ENCODE peak calls at places on chromosomes 16 and 17, in four cellular contexts. E is neural progenitor cell, O is MM.1S, Q is hepatocyte. Z is an unnamed sample.

GRCh38 chr17:18970582-18971480 is 18.9 kb downstream of the SLC5A10 start:
- DNase-seq in O (no peak), Q (no peak), E (no peak), Z (no peak)

GRCh38 chr17:2474371-2474770 is 37.3 kb downstream of the METTL16 start:
- DNase-seq in O (no peak), Q (no peak), E (no peak), Z (no peak)

GRCh38 chr16:57809276-57809793 is 7.0 kb upstream of the KIFC3 start:
- DNase-seq in Q (no peak), E (no peak), O (no peak), Z (no peak)

GRCh38 chr17:12985431-12986285 is 32.2 kb downstream of the ELAC2 start:
- DNase-seq in E (no peak), Q (no peak), O (no peak), Z (no peak)

GRCh38 chr16:89887243-89887642 is 13.9 kb downstream of the TCF25 start:
- DNase-seq in Q (no peak), O (no peak), E (no peak), Z (no peak)

GRCh38 chr17:82609655-82610054 is 38.6 kb downstream of the WDR45B start:
- DNase-seq in Q (no peak), O (no peak), E (no peak), Z (no peak)

GRCh38 chr17:15392326-15392739 is 50.9 kb upstream of the TEKT3 start:
- DNase-seq in E (no peak), O (no peak), Q (no peak), Z (no peak)

GRCh38 chr16:81036751-81037350 is 1.2 kb downstream of the ATMIN start:
- DNase-seq in E (no peak), O (no peak), Q (peak; percentile 17), Z (no peak)

GRCh38 chr17:73387746-73388577 is 76.2 kb upstream of the CDC42EP4 start:
- DNase-seq in Q (no peak), O (no peak), E (no peak), Z (no peak)

GRCh38 chr17:39365872-39366271 is 35.6 kb downstream of the FBXL20 start:
- DNase-seq in Q (no peak), O (no peak), E (no peak), Z (no peak)

GRCh38 chr16:73323880-73324279 is 276.0 kb upstream of the ZFHX3 start:
- DNase-seq in E (no peak), Q (no peak), O (no peak), Z (no peak)

GRCh38 chr17:19305261-19305660 is 57.3 kb downstream of the B9D1 start:
- DNase-seq in Q (no peak), E (no peak), O (no peak), Z (no peak)

GRCh38 chr16:56491657-56492261 is 28.1 kb downstream of the BBS2 start:
- DNase-seq in E (no peak), O (peak; percentile 63), Q (no peak), Z (no peak)

GRCh38 chr16:58628845-58629680 is 563 bp downstream of the CNOT1 start:
- DNase-seq in O (peak; percentile 62), E (peak; percentile 43), Q (peak; percentile 55), Z (peak; percentile 25)

GRCh38 chr16:30621765-30622164 is 11.6 kb upstream of the ZNF689 start:
- DNase-seq in O (no peak), E (no peak), Q (no peak), Z (no peak)

GRCh38 chr16:20811889-20812439 is 5.6 kb downstream of the REXO5 start:
- DNase-seq in E (no peak), O (no peak), Q (no peak), Z (no peak)

GRCh38 chr16:6335072-6335471 is 997.6 kb upstream of the RBFOX1 start:
- DNase-seq in O (no peak), E (peak; percentile 43), Q (peak; percentile 11), Z (no peak)

GRCh38 chr16:85872666-85873561 is 26.0 kb upstream of the IRF8 start:
- DNase-seq in Q (no peak), E (no peak), O (no peak), Z (no peak)

GRCh38 chr16:11914759-11915643 is 755 bp downstream of the GSPT1 start:
- DNase-seq in Q (peak; percentile 72), O (peak; percentile 46), E (peak; percentile 63), Z (peak; percentile 48)

DNA sequence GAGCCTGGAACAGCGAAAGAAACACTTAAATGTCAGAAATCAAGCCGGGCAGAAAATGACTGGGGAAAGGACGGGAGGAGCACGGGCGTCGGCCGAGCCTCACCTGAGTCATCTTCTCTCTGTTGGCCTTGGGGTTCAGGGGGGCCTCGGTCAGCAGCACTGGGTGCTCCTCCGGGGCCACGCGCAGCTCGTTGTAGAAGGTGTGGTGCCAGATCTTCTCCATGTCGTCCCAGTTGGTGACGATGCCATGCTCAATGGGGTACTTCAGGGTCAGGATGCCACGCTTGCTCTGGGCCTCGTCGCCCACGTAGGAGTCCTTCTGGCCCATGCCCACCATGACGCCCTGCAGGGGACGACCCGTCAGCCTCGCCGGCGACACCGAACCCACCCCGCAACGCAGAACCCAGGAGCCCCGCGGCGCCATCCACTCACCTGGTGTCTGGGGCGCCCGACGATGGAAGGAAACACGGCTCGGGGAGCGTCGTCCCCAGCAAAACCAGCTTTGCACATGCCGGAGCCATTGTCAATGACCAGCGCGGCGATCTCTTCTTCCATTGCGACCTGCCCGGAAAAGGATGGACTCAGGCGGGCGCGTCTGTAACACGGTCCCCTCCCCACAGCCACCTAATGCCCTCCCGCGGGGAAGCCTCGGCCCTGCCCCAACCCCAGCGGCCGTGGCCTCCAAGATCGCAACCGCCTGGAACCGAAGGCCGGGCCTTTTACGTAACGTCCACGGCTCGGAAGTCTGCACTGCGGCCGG is 619 bp downstream of the ACTG1 start:
- DNase-seq in E (no peak), Q (no peak), O (no peak), Z (peak; percentile 41)
- H3K4me1 ChIP-seq in E (peaks cover 23% of the 10 kb centered on the region), Q (peaks cover 33% of the 10 kb centered on the region), O (peaks cover 24% of the 10 kb centered on the region), Z (peaks cover 30% of the 10 kb centered on the region)

GRCh38 chr17:37607637-37608368 is 1.4 kb downstream of the SYNRG start:
- DNase-seq in Q (no peak), E (peak; percentile 2), O (peak; percentile 77), Z (peak; percentile 25)
- H3K4me3 ChIP-seq in Q (peak overlapping the region; percentile 57), E (peak overlapping the region; percentile 80), O (peak overlapping the region; percentile 88), Z (peak overlapping the region; percentile 58)

GRCh38 chr16:63038563-63039131 is 1002.4 kb upstream of the CDH8 start:
- DNase-seq in Q (no peak), O (no peak), E (no peak), Z (no peak)

DNA sequence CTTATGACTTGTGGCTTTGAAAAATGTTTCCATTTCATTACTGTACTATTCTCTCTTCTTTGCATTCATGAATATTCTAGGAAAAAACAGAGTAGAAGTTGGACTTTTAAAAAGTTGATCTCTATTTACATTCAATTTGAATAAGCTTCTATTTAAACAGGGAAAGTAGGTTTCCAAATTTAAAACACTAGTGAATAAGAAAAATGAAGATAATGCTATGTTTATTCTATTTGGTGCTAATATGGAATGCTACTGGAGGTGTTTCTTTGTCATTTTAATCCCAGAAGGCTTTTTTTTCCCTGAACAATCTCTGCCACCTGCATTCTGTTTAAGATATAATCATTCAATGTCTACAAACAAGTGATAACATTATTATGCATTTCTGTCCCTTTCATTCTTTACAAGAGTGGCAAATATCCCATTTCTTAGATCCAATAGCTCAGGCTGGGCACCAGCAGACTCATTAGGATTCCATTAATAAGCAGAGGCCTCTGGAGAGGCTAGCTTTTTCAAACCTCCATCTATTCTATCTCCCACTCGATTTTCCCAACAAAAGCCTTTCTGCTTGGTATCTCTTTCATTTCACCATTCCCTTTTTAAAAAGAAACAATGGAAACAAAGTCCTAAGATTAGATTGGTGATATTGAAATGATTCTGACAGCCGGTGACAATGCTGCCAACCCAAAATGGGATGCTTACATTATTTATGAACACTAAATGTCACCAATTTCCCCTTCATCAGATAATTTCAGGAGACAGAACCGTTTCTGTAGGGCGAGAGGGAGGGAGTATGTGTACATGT is 1001.7 kb upstream of the CDH8 start:
- DNase-seq in Q (no peak), O (no peak), E (no peak), Z (no peak)
- H3K36me3 ChIP-seq in Q (no peaks in the 10 kb centered on the region), O (no peaks in the 10 kb centered on the region), E (no peaks in the 10 kb centered on the region), Z (no peaks in the 10 kb centered on the region)

GRCh38 chr17:57370051-57370581 is 113.8 kb downstream of the MSI2 start:
- DNase-seq in O (no peak), E (peak; percentile 18), Q (peak; percentile 50), Z (no peak)

GRCh38 chr17:57370583-57370982 is 114.3 kb downstream of the MSI2 start:
- DNase-seq in E (no peak), O (no peak), Q (no peak), Z (no peak)

GRCh38 chr17:57373071-57373470 is 116.7 kb downstream of the MSI2 start:
- DNase-seq in O (no peak), Q (no peak), E (no peak), Z (no peak)

GRCh38 chr17:57373756-57374155 is 117.4 kb downstream of the MSI2 start:
- DNase-seq in Q (no peak), O (no peak), E (no peak), Z (no peak)

GRCh38 chr17:57372156-57372555 is 115.8 kb downstream of the MSI2 start:
- DNase-seq in O (no peak), E (no peak), Q (no peak), Z (no peak)
- H3K4me1 ChIP-seq in O (peaks cover 25% of the 10 kb centered on the region), E (peaks cover 27% of the 10 kb centered on the region), Q (peaks cover 30% of the 10 kb centered on the region), Z (no peaks in the 10 kb centered on the region)

GRCh38 chr17:48892940-48893645 is 506 bp downstream of the ATP5MC1 start:
- DNase-seq in E (no peak), Q (no peak), O (no peak), Z (no peak)

GRCh38 chr17:48890086-48890485 is 2.5 kb upstream of the ATP5MC1 start:
- DNase-seq in E (no peak), O (no peak), Q (no peak), Z (no peak)

GRCh38 chr17:48894886-48895285 is 2.3 kb downstream of the ATP5MC1 start:
- DNase-seq in E (no peak), O (no peak), Q (no peak), Z (no peak)

GRCh38 chr17:48893646-48894508 is 1.3 kb downstream of the ATP5MC1 start:
- DNase-seq in O (no peak), Q (no peak), E (no peak), Z (no peak)
- H3K4me3 ChIP-seq in O (peak overlapping the region; percentile 94), Q (peak overlapping the region; percentile 25), E (peak overlapping the region; percentile 69), Z (peak overlapping the region; percentile 60)

GRCh38 chr16:49830873-49831272 is 25.0 kb downstream of the ZNF423 start:
- DNase-seq in E (no peak), O (no peak), Q (no peak), Z (no peak)
- H3K36me3 ChIP-seq in E (no peaks in the 10 kb centered on the region), O (no peaks in the 10 kb centered on the region), Q (no peaks in the 10 kb centered on the region), Z (no peaks in the 10 kb centered on the region)

GRCh38 chr17:48745381-48746275 is 17.1 kb upstream of the HOXB13 start:
- DNase-seq in O (no peak), E (peak; percentile 35), Q (no peak), Z (no peak)
- H3K4me1 ChIP-seq in O (no peaks in the 10 kb centered on the region), E (no peaks in the 10 kb centered on the region), Q (no peaks in the 10 kb centered on the region), Z (no peaks in the 10 kb centered on the region)

Z was measured in naive thymus-derived CD4-positive, alpha-beta T cell.